ENCODE peak calls at places on chromosomes 12 and 14, in five cellular contexts. F is uterus, S is cardiac muscle cell, G is AG04450, J is mammary epithelial cell. V is an unnamed sample.

GRCh38 chr12:22103418-22103817 is 57.4 kb downstream of the CMAS start:
- DNase-seq in F (no peak), S (no peak), G (no peak), J (no peak), V (no peak)

GRCh38 chr14:74932401-74932901 is 9.4 kb upstream of the RPS6KL1 start:
- DNase-seq in F (no peak), S (no peak), G (no peak), J (no peak), V (no peak)

GRCh38 chr12:107760207-107760816 is 625 bp downstream of the PRDM4 start:
- DNase-seq in F (no peak), S (peak; percentile 48), G (no peak), J (peak; percentile 21), V (no peak)

GRCh38 chr14:52267501-52268190 is at the start of gene PTGDR:
- DNase-seq in F (peak; percentile 43), S (peak; percentile 27), G (no peak), J (peak; percentile 6), V (peak; percentile 8)

GRCh38 chr12:98259667-98260066 is 255.7 kb upstream of the TMPO start:
- DNase-seq in F (no peak), S (no peak), G (no peak), J (no peak), V (no peak)

GRCh38 chr12:4217091-4217490 is 56.5 kb upstream of the CCND2 start:
- DNase-seq in F (no peak), S (no peak), G (no peak), J (no peak), V (no peak)

GRCh38 chr14:85124896-85125295 is 405.0 kb upstream of the FLRT2 start:
- DNase-seq in F (no peak), S (no peak), G (no peak), J (no peak), V (peak; percentile 14)

GRCh38 chr14:77469041-77469440 is 11.1 kb downstream of the AHSA1 start:
- DNase-seq in F (no peak), S (no peak), G (no peak), J (no peak), V (no peak)

GRCh38 chr14:37658174-37658573 is 62.7 kb downstream of the TTC6 start:
- DNase-seq in F (no peak), S (no peak), G (no peak), J (no peak), V (no peak)

GRCh38 chr12:113090740-113091139 is 34.2 kb downstream of the DTX1 start:
- DNase-seq in F (no peak), S (no peak), G (no peak), J (no peak), V (no peak)

GRCh38 chr12:100234166-100234565 is 32.7 kb downstream of the DEPDC4 start:
- DNase-seq in F (no peak), S (peak; percentile 5), G (peak; percentile 2), J (peak; percentile 34), V (peak; percentile 35)

GRCh38 chr14:22838631-22839041 is 2.3 kb downstream of the MMP14 start:
- DNase-seq in F (peak; percentile 60), S (no peak), G (no peak), J (peak; percentile 79), V (peak; percentile 84)

GRCh38 chr14:22837750-22838538 is 1.6 kb downstream of the MMP14 start:
- DNase-seq in F (peak; percentile 88), S (no peak), G (no peak), J (peak; percentile 58), V (peak; percentile 41)

GRCh38 chr14:22837059-22837749 is 819 bp downstream of the MMP14 start:
- DNase-seq in F (peak; percentile 70), S (peak; percentile 64), G (no peak), J (peak; percentile 36), V (no peak)

GRCh38 chr14:22835505-22835904 is 880 bp upstream of the MMP14 start:
- DNase-seq in F (no peak), S (no peak), G (no peak), J (no peak), V (no peak)

GRCh38 chr14:22836301-22837058 is at the start of gene MMP14:
- DNase-seq in F (peak; percentile 85), S (no peak), G (no peak), J (peak; percentile 86), V (peak; percentile 81)
- TF ChIP-seq CTCF in F (peak; percentile 79), S (peak; percentile 67), G (peak; percentile 65), J (peak; percentile 57), V (peak; percentile 33)

DNA sequence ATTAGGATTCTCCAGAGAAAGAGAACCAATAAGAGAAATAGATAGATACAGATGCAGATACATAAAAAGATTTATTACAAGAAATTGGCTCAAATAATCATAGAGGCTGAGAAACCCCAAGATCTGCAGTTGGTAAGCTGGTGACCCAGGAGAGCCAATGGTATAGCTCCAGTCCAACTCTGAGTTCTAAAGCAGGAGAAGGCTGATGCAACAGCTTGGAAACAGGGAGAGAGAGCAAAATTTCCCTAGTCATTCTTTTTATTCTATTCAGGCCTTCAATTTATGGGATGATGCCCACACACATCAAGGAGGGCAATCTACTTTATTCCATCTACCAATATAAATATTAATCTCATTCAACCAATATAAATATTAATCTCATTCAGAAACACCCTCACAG is 218.2 kb downstream of the PRKD1 start:
- DNase-seq in F (no peak), S (no peak), G (no peak), J (no peak), V (no peak)
- H3K27ac ChIP-seq in F (no peak overlapping the region), S (no peak overlapping the region), G (no peak overlapping the region), J (no peak overlapping the region), V (no peak overlapping the region)

DNA sequence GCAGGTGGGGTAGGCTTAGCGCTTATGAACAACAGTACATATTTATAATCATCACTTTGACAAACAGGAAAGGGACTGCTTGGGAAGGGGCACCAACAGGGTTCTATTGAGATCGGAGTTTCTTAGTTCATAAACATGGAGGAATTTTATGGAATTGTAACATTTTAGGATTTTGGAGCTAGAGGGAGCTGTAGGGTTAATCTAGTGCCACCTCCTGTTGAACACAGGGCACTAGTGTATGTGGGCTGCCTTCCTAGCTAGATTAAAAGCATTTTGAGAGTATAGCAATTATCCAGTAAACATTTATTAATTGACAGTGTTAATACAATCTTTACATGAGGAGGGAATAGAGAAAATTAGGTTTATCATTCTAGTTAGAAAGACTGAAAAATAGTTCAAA is 23.1 kb upstream of the TBC1D30 start:
- DNase-seq in F (no peak), S (no peak), G (no peak), J (no peak), V (no peak)
- TF ChIP-seq CTCF in F (no peak), S (peak; percentile 29), G (peak; percentile 31), J (peak; percentile 52), V (no peak)

DNA sequence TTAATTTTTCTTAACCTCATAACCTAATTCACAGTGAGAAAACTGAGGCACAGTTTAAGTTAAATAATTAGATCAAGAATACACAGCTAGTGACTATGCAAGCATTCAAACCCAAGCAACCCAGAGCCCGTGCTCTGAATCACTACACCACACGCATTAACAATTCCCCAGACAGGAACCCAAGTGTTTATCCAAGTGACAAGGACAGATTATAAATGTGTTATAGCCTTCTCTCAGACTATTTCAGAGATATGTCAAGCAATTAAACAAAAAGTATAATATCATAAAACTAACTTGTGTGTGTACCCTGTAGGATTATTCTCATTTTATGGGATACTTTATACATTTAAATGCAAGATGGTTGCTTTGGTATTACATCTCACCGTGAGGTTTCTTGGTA is 43.8 kb downstream of the MED13L start:
- DNase-seq in F (no peak), S (no peak), G (no peak), J (no peak), V (peak; percentile 46)
- H3K27ac ChIP-seq in F (no peak overlapping the region), S (no peak overlapping the region), G (no peak overlapping the region), J (no peak overlapping the region), V (no peak overlapping the region)

GRCh38 chr12:65740873-65741600 is 83.2 kb upstream of the HMGA2 start:
- DNase-seq in F (peak; percentile 73), S (peak; percentile 88), G (no peak), J (peak; percentile 73), V (peak; percentile 54)

GRCh38 chr12:65739606-65740005 is 84.7 kb upstream of the HMGA2 start:
- DNase-seq in F (no peak), S (no peak), G (no peak), J (no peak), V (no peak)

GRCh38 chr12:65740506-65740872 is 83.8 kb upstream of the HMGA2 start:
- DNase-seq in F (no peak), S (no peak), G (no peak), J (no peak), V (peak; percentile 23)

GRCh38 chr12:65742481-65742971 is 81.8 kb upstream of the HMGA2 start:
- DNase-seq in F (peak; percentile 22), S (no peak), G (no peak), J (no peak), V (peak; percentile 24)

DNA sequence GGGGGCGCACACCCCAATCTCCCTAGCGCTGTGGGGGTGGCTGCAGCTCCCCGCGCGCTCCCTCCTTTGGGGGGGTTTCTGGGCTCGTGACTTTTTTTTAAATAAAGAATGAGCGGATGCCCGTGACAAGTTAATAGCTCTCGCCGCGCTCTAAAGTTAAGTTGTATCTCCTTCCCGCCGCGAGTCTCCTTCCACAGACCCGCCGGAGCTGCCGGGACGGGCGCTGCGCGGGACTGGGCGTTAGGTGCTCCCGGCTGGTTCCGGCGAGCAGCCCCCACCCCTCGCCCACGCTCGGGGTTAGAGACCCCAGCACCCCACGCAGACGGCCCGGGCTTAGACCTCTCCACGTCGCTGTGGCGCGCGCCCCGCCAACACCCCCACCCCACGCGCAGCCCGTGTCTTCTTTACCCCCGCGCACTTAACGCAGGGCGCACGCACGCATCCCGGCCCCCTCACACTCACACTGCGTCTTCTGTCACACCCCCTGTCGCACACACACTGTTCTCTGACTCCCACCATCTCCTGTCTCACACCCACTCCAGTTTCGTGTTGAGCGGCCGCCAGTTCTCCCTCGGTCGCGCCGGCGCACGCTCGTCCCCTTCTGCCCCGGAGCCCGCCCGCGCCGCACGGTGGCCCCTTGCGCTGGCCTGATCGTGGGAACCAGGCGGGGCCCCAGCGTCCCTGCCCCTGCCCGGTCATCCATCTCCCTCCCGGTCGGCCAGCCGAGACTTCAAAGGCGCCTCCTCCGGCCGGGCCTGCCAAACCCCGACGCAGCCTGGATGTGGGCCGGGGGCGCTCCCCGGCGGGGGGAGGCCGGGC is 82.4 kb upstream of the HMGA2 start:
- DNase-seq in F (peak; percentile 19), S (peak; percentile 84), G (no peak), J (no peak), V (peak; percentile 42)
- TF ChIP-seq CTCF in F (no peak), S (no peak), G (no peak), J (peak; percentile 8), V (no peak)

GRCh38 chr14:29446971-29447370 is 480.7 kb downstream of the PRKD1 start:
- DNase-seq in F (no peak), S (no peak), G (no peak), J (no peak), V (no peak)
- H3K27ac ChIP-seq in F (no peak overlapping the region), S (no peak overlapping the region), G (no peak overlapping the region), J (no peak overlapping the region), V (no peak overlapping the region)

DNA sequence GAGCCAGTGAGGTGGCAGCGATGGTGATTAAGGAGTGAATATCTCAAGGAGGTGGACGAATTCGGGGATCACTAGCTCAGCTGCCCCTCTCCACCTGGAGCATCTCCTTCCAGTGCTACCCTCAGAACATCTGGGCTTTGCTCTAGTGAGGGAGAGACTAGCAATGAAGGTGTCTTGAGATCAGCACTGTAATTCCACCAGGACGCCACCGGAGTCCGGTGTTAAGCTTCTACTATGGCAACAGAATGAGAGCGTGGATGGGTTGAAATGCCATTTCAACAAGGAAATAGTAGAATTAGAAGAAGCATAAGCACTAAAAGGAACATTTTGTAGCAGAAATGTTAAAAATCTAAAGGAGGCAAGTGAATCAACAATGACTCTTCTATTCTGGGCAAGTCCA is 61.1 kb downstream of the NTF3 start:
- DNase-seq in F (no peak), S (no peak), G (no peak), J (no peak), V (no peak)
- TF ChIP-seq CTCF in F (no peak), S (no peak), G (peak; percentile 26), J (no peak), V (no peak)